ENCODE peak calls at places on chromosomes 4 and X, in ten cellular contexts. B is neural progenitor cell; X is heart right ventricle; D is NCI-H460; C is BE2C; Z is activated T-cell treated with anti-CD3 and anti-CD28 coated beads, Interleukin-2, amount 50 U/mL, for 72 hours; O is osteocyte; Y is progenitor cell of endocrine pancreas; W is MV-4-11; G is RCC 7860. S is an unnamed sample.

GRCh38 chr4:101954351-101954750 is 163.8 kb downstream of the BANK1 start:
- DNase-seq in B (peak; percentile 10), X (no peak), D (no peak), C (no peak), Z (no peak), O (no peak), Y (no peak), W (no peak), G (no peak), S (no peak)

GRCh38 chrX:70219938-70220764 is 14.3 kb upstream of the AWAT1 start:
- DNase-seq in B (no peak), X (no peak), D (peak; percentile 60), C (no peak), Z (no peak), O (no peak), Y (no peak), W (no peak), G (peak; percentile 3), S (no peak)

GRCh38 chrX:11557120-11557519 is 108.6 kb downstream of the ARHGAP6 start:
- DNase-seq in B (no peak), X (no peak), D (peak; percentile 3), C (no peak), Z (no peak), O (no peak), Y (no peak), W (no peak), G (peak; percentile 74), S (no peak)

GRCh38 chr4:66991521-66991920 is 553.8 kb downstream of the CENPC start:
- DNase-seq in B (no peak), X (no peak), D (no peak), C (no peak), Z (no peak), O (no peak), Y (no peak), W (no peak), G (no peak), S (no peak)

GRCh38 chr4:170420255-170420693 is 330.5 kb upstream of the AADAT start:
- DNase-seq in B (no peak), X (no peak), D (no peak), C (no peak), Z (no peak), O (no peak), Y (no peak), W (peak; percentile 51), G (no peak), S (no peak)

GRCh38 chr4:40055873-40056721 is 553 bp upstream of the N4BP2 start:
- DNase-seq in B (peak; percentile 82), X (peak; percentile 72), D (peak; percentile 39), C (peak; percentile 71), Z (peak; percentile 69), O (peak; percentile 94), Y (peak; percentile 63), W (peak; percentile 88), G (peak; percentile 80), S (peak; percentile 6)

GRCh38 chrX:32472364-32472763 is 739.0 kb downstream of the DMD start:
- DNase-seq in B (no peak), X (no peak), D (no peak), C (no peak), Z (no peak), O (no peak), Y (no peak), W (no peak), G (no peak), S (no peak)

GRCh38 chr4:147754037-147754445 is 22.2 kb downstream of the ARHGAP10 start:
- DNase-seq in B (peak; percentile 25), X (no peak), D (no peak), C (no peak), Z (no peak), O (no peak), Y (no peak), W (no peak), G (peak; percentile 10), S (no peak)